ENCODE peak calls at places on chromosomes 4 and X, in ten cellular contexts. Y is endodermal cell, U is hepatocyte, B is Panc1, S is esophagus squamous epithelium, H is heart right ventricle, I is sigmoid colon, T is lung, Z is SK-N-SH, V is MM.1S. C is an unnamed sample. For H3K27me3 and H3K4me1, the result is how much of the 10 kb centered on the place peaks cover.

GRCh38 chr4:138192113-138192512 is 50.0 kb downstream of the SLC7A11 start:
- DNase-seq in B (peak), H (no peak), Y (no peak), V (no peak), I (no peak), U (no peak), T (no peak), S (no peak), Z (no peak), C (no peak)

GRCh38 chrX:84469226-84469625 is 33.0 kb downstream of the HDX start:
- DNase-seq in B (no peak), I (no peak), T (no peak), V (no peak), Z (peak), S (no peak), H (no peak), Y (no peak), U (peak), C (peak)

GRCh38 chr4:182062458-182062857 is 180.7 kb upstream of the TENM3 start:
- DNase-seq in B (no peak), S (no peak), V (no peak), Y (no peak), I (no peak), Z (no peak), U (no peak), T (no peak), H (no peak), C (no peak)

GRCh38 chr4:76341063-76341462 is 34.5 kb downstream of the STBD1 start:
- DNase-seq in Y (no peak), S (no peak), H (no peak), T (no peak), V (no peak), U (peak), Z (no peak), B (no peak), I (no peak), C (no peak)

GRCh38 chr4:63370997-63371396 is 1038.3 kb downstream of the TECRL start:
- DNase-seq in U (no peak), Y (no peak), V (no peak), B (no peak), S (no peak), H (no peak), T (no peak), Z (no peak), I (no peak), C (no peak)

GRCh38 chrX:7233632-7234406 is 85.9 kb upstream of the PUDP start:
- DNase-seq in H (no peak), Z (no peak), S (no peak), U (no peak), Y (no peak), I (no peak), V (no peak), B (no peak), T (no peak), C (peak)

GRCh38 chr4:150822407-150822806 is 192.7 kb downstream of the LRBA start:
- DNase-seq in I (no peak), B (no peak), H (no peak), T (no peak), V (no peak), Y (peak), U (no peak), S (no peak), Z (no peak), C (no peak)

GRCh38 chrX:12210196-12210815 is 72.0 kb downstream of the FRMPD4 start:
- DNase-seq in U (no peak), Y (no peak), T (no peak), Z (no peak), B (no peak), V (no peak), I (peak), S (no peak), H (no peak), C (no peak)

GRCh38 chrX:5998901-5999300 is 229.8 kb downstream of the NLGN4X start:
- DNase-seq in Z (no peak), V (no peak), I (no peak), U (no peak), T (no peak), B (no peak), Y (no peak), H (no peak), S (no peak), C (no peak)

DNA sequence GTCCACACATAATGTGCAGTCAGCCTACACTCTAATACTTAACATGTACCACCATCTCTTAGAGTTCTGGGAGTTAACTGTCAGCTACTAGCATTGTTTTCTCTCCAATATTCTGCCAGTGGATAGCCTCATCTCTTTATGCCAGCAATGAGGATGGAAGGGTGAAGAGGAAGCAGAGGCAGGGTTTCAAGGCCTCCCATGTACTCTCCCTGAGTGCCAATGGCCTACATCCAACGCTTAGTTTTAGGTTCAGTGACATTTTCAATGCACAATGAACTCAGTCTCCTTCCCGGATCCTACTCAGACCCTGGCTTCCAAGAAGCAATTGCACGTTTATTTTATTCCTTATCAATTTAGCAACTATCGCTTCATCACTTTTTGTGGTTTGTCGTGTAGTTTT is 686.1 kb downstream of the DMD start:
- DNase-seq in I (no peak), T (no peak), S (no peak), Z (no peak), Y (no peak), B (no peak), H (no peak), V (no peak), U (no peak), C (no peak)
- H3K27me3 ChIP-seq in I (under half), T (under half), S (under half), Z (under half), Y (under half), B (under half), H (under half), V (under half), U (under half), C (under half)

DNA sequence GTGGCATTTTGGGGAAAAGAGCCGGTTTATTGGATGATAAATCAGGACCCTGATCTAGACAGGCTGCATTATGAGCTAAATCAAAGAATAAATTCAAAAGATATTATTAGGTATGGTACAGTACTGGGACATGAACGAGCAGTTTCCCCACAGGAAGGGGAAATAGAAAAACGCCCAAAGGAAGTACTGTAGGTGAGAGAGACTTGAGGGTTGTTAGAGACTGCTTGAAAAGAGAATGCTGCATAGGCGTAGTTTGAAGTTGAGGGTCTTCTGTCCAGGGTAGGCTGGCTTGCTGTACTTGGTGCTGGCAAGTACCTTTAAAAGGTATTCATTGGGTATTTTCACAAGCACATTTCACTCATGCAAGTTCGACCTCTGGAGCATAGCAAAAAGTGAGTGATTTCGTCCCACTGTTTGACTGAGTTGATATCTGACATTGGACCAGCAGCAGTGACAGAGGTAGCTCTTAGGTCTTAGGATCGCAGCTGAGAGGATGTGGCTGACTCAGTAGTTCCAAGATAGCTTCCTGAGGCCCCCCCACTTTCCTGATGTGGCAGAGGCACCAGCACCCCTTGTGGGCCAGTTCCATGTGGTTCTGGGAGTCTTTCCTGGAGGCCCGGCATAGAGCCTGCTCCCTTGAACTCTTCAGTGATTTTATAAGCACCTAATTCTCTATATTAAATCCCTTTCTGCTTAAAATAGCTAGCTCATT is 64.3 kb downstream of the TMEM131L start:
- DNase-seq in H (no peak), Y (no peak), V (no peak), T (no peak), S (no peak), U (no peak), Z (no peak), B (no peak), I (no peak), C (no peak)
- H3K4me1 ChIP-seq in H (half or more), Y (under half), V (under half), T (under half), S (half or more), U (under half), Z (under half), B (under half), I (under half), C (under half)

GRCh38 chrX:31508338-31508737 is 436.5 kb upstream of the FTHL17 start:
- DNase-seq in V (no peak), B (no peak), S (no peak), Y (no peak), I (peak), H (no peak), U (peak), T (no peak), Z (peak), C (peak)
- H3K27me3 ChIP-seq in V (under half), B (under half), S (under half), Y (under half), I (under half), H (under half), U (under half), T (under half), Z (under half), C (under half)

DNA sequence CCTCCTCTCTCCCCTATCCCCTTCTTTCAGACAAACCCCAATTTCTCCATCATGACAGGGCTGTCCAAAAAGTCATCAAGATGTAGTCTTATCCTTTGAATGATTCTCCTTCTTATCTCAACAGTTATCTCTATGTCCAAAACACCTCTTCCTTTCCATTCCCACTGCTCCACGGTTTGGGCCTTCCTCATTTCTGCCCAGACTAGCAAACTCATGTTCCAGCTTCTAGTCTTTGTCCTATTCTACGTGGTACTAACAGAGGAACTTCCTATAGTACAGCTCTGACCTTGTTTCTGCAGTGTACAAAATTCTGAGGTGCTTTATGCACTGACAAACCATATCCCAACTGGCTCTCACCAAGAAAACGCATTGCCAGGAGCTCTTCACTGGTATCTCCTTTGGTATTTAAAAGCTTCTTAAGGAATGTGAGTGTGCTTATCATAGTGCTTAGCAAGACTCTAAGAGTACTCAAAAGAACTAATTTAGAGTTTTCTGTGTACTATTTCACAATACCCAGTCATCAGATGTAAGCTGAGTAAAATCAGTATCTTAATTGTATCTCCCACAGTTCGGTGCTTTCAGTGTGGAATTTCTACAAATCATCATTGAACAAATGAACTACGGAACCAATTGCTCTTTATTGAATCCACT is 65.5 kb downstream of the MAML3 start:
- DNase-seq in S (no peak), U (no peak), T (no peak), V (no peak), Y (no peak), Z (no peak), I (no peak), B (no peak), H (no peak), C (no peak)
- H3K4me1 ChIP-seq in S (under half), U (under half), T (under half), V (under half), Y (under half), Z (under half), I (under half), B (half or more), H (under half), C (under half)

C was measured in SJCRH30.